ENCODE peak calls at places on chromosomes 11 and 22, in eight cellular contexts. K is RWPE2; F is pons; R is stimulated activated CD4-positive, alpha-beta T cell treated with anti-CD3 and anti-CD28 coated beads, Interleukin-12 subunit alpha, Interleukin-12 subunit beta, amount 100 ng/mL, for 24 hours; V is Caki2; E is ecto neural progenitor cell; G is mucosa of gallbladder; N is RPMI7951. L is an unnamed sample.

GRCh38 chr22:45859231-45860161 is 117.5 kb downstream of the WNT7B start:
- DNase-seq in N (no peak), F (no peak), K (no peak), V (no peak), R (no peak), E (no peak), G (peak; percentile 55), L (no peak)

GRCh38 chr11:44258190-44258489 is 51.8 kb downstream of the ALX4 start:
- DNase-seq in E (peak; percentile 40), F (no peak), V (no peak), G (no peak), K (no peak), N (peak; percentile 27), R (no peak), L (no peak)

GRCh38 chr11:66183581-66184048 is 84.8 kb upstream of the RAB1B start:
- DNase-seq in R (no peak), F (peak; percentile 44), V (no peak), G (no peak), E (no peak), K (no peak), N (peak; percentile 20), L (no peak)

GRCh38 chr22:43237280-43237679 is 50.3 kb upstream of the TTLL12 start:
- DNase-seq in K (no peak), E (no peak), G (no peak), V (no peak), R (no peak), F (no peak), N (no peak), L (no peak)

GRCh38 chr22:43174941-43175531 is 11.9 kb downstream of the TTLL12 start:
- DNase-seq in R (no peak), G (no peak), F (no peak), V (no peak), E (no peak), N (no peak), K (no peak), L (no peak)

GRCh38 chr22:49094151-49094550 is 733.5 kb downstream of the BRD1 start:
- DNase-seq in K (no peak), N (no peak), G (no peak), V (no peak), R (no peak), F (no peak), E (no peak), L (peak; percentile 7)

GRCh38 chr11:120378474-120378873 is 42.3 kb downstream of the ARHGEF12 start:
- DNase-seq in N (no peak), K (no peak), R (no peak), F (no peak), V (no peak), G (no peak), E (no peak), L (no peak)

GRCh38 chr22:27885977-27886842 is 32.8 kb downstream of the PITPNB start:
- DNase-seq in R (peak; percentile 20), K (no peak), F (peak; percentile 49), V (peak; percentile 55), N (peak; percentile 46), G (no peak), E (no peak), L (no peak)

GRCh38 chr11:35303596-35304392 is 115.6 kb downstream of the SLC1A2 start:
- DNase-seq in F (peak; percentile 51), V (peak; percentile 14), G (peak; percentile 82), N (peak; percentile 37), R (no peak), E (no peak), K (no peak), L (peak; percentile 69)

GRCh38 chr22:36569999-36570398 is 41.0 kb upstream of the EIF3D start:
- DNase-seq in V (no peak), K (no peak), G (no peak), F (no peak), E (peak; percentile 67), R (no peak), N (peak; percentile 40), L (no peak)

GRCh38 chr11:9748361-9748970 is 84.6 kb downstream of the SWAP70 start:
- DNase-seq in R (peak; percentile 46), F (peak; percentile 90), V (peak; percentile 72), K (no peak), G (peak; percentile 46), E (no peak), N (peak; percentile 80), L (peak; percentile 57)

GRCh38 chr22:42194953-42195352 is 64.3 kb upstream of the CYP2D6 start:
- DNase-seq in V (no peak), N (no peak), R (no peak), F (no peak), E (no peak), G (no peak), K (no peak), L (no peak)

GRCh38 chr11:74269161-74269809 is 42.2 kb downstream of the P4HA3 start:
- DNase-seq in G (no peak), E (no peak), V (no peak), R (peak; percentile 9), F (no peak), N (peak; percentile 52), K (no peak), L (no peak)

GRCh38 chr11:67416416-67417335 is 1.2 kb downstream of the CARNS1 start:
- DNase-seq in F (peak; percentile 58), K (no peak), V (peak; percentile 30), G (peak; percentile 42), N (no peak), E (no peak), R (no peak), L (peak; percentile 73)

GRCh38 chr11:118415051-118415738 is 13.8 kb downstream of the ATP5MG start:
- DNase-seq in K (no peak), G (no peak), N (no peak), R (no peak), E (no peak), V (no peak), F (no peak), L (no peak)

GRCh38 chr11:69603163-69603836 is 37.7 kb upstream of the CCND1 start:
- DNase-seq in N (no peak), E (no peak), R (no peak), F (no peak), V (no peak), G (no peak), K (no peak), L (no peak)

GRCh38 chr11:33778682-33779081 is 4.4 kb upstream of the FBXO3 start:
- DNase-seq in G (no peak), K (no peak), E (no peak), R (no peak), F (no peak), V (no peak), N (peak; percentile 74), L (no peak)

GRCh38 chr11:112465433-112466024 is 204.9 kb upstream of the PLET1 start:
- DNase-seq in F (no peak), N (no peak), G (no peak), K (no peak), R (no peak), E (no peak), V (peak; percentile 42), L (no peak)

GRCh38 chr11:126404367-126404766 is 48.9 kb downstream of the ST3GAL4 start:
- DNase-seq in F (no peak), E (no peak), N (no peak), K (no peak), V (no peak), G (no peak), R (no peak), L (no peak)

GRCh38 chr11:116930586-116930985 is 93.2 kb upstream of the APOA1 start:
- DNase-seq in F (no peak), N (no peak), R (no peak), K (no peak), V (no peak), E (no peak), G (no peak), L (no peak)

GRCh38 chr11:75820636-75821035 is 5.6 kb downstream of the UVRAG start:
- DNase-seq in F (no peak), G (peak; percentile 67), E (no peak), V (no peak), N (peak; percentile 45), K (no peak), R (no peak), L (no peak)

GRCh38 chr22:49693848-49694247 is 133.8 kb downstream of the BRD1 start:
- DNase-seq in N (no peak), V (no peak), G (no peak), K (no peak), E (no peak), F (no peak), R (no peak), L (no peak)

GRCh38 chr11:134145715-134146114 is 76.8 kb downstream of the JAM3 start:
- DNase-seq in N (no peak), R (no peak), F (no peak), V (no peak), E (no peak), G (no peak), K (no peak), L (no peak)

L was measured in left cardiac atrium.